ENCODE peak calls at places on chromosomes 4 and X, in nine cellular contexts. G is uterus; S is heart right ventricle; Z is testis; H is A549; M is effector memory CD4-positive, alpha-beta T cell; V is CD8-positive, alpha-beta memory T cell; N is heart left ventricle; W is CD4-positive, CD25-positive, alpha-beta regulatory T cell. Q is an unnamed sample. For H3K9me3 and H3K4me1, the result is how much of the 10 kb centered on the place peaks cover.

GRCh38 chrX:68647156-68647957 is at the start of gene STARD8:
- DNase-seq in G (peak), S (peak), Z (peak), H (peak), M (no peak), V (no peak), N (peak), W (no peak), Q (peak)

GRCh38 chr4:56681158-56681848 is at the start of gene HOPX:
- DNase-seq in G (no peak), S (peak), Z (peak), H (no peak), M (no peak), V (no peak), N (no peak), W (peak), Q (no peak)

GRCh38 chrX:38347136-38347535 is 5.3 kb upstream of the OTC start:
- DNase-seq in G (no peak), S (no peak), Z (no peak), H (peak), M (no peak), V (no peak), N (no peak), W (no peak), Q (no peak)

GRCh38 chr4:14771091-14771490 is 231.2 kb upstream of the CPEB2 start:
- DNase-seq in G (no peak), S (no peak), Z (no peak), H (no peak), M (no peak), V (no peak), N (no peak), W (no peak), Q (no peak)

GRCh38 chr4:187444061-187444460 is 551.5 kb upstream of the ZFP42 start:
- DNase-seq in G (no peak), S (no peak), Z (no peak), H (no peak), M (no peak), V (no peak), N (no peak), W (no peak), Q (no peak)

GRCh38 chr4:168496834-168497233 is at the start of gene PALLD:
- DNase-seq in G (no peak), S (peak), Z (no peak), H (no peak), M (no peak), V (no peak), N (peak), W (no peak), Q (no peak)

GRCh38 chrX:117610806-117611205 is 505.8 kb downstream of the KLHL13 start:
- DNase-seq in G (no peak), S (no peak), Z (no peak), H (no peak), M (no peak), V (no peak), N (no peak), W (no peak), Q (no peak)

GRCh38 chr4:62914758-62915157 is 1494.5 kb downstream of the TECRL start:
- DNase-seq in G (no peak), S (no peak), Z (no peak), H (no peak), M (no peak), V (no peak), N (no peak), W (no peak), Q (peak)

GRCh38 chrX:9352683-9353430 is 112.0 kb upstream of the TBL1X start:
- DNase-seq in G (no peak), S (no peak), Z (peak), H (peak), M (no peak), V (peak), N (peak), W (peak), Q (no peak)

GRCh38 chr4:128256539-128256938 is 31.1 kb downstream of the PGRMC2 start:
- DNase-seq in G (no peak), S (no peak), Z (no peak), H (no peak), M (no peak), V (no peak), N (no peak), W (no peak), Q (no peak)

GRCh38 chr4:1658146-1658545 is 26.0 kb downstream of the FAM53A start:
- DNase-seq in G (no peak), S (no peak), Z (no peak), H (no peak), M (no peak), V (no peak), N (no peak), W (no peak), Q (no peak)

GRCh38 chrX:37603938-37604409 is 32.5 kb downstream of the LANCL3 start:
- DNase-seq in G (no peak), S (peak), Z (no peak), H (no peak), M (no peak), V (no peak), N (peak), W (no peak), Q (no peak)

GRCh38 chrX:24235084-24235710 is 78.7 kb downstream of the SUPT20HL2 start:
- DNase-seq in G (no peak), S (no peak), Z (no peak), H (no peak), M (no peak), V (no peak), N (no peak), W (no peak), Q (no peak)

GRCh38 chrX:50157545-50158125 is 43.2 kb downstream of the AKAP4 start:
- DNase-seq in G (peak), S (no peak), Z (peak), H (no peak), M (no peak), V (no peak), N (no peak), W (no peak), Q (no peak)

GRCh38 chr4:75655562-75655961 is 17.6 kb downstream of the G3BP2 start:
- DNase-seq in G (no peak), S (no peak), Z (no peak), H (no peak), M (no peak), V (no peak), N (no peak), W (peak), Q (no peak)

GRCh38 chrX:115642895-115643530 is 82.0 kb downstream of the PLS3 start:
- DNase-seq in G (peak), S (no peak), Z (peak), H (peak), M (no peak), V (no peak), N (no peak), W (peak), Q (peak)

GRCh38 chrX:64739792-64740378 is 236.4 kb downstream of the ZC4H2 start:
- DNase-seq in G (no peak), S (no peak), Z (no peak), H (no peak), M (no peak), V (no peak), N (no peak), W (no peak), Q (no peak)

DNA sequence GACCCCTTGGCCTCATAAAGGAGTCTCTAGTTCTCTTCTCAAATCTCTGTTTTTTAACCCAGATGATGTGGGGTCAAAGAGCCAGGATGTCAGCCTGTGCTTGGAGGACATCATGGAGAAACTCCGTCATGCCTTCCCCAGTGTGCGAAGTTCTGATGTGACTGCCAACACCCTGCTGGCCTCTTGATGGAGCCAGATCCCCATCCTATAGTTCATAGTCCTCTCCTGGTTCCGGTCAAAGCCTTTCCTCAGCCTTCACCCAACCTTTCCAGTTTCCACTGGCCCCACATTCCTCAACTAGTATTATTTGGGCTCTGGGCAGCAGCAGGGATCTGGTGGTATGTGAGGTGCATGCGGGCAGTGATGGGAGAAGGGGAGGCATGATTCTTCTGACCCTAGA is 30.7 kb downstream of the TAF7L start:
- DNase-seq in G (no peak), S (no peak), Z (peak), H (peak), M (no peak), V (no peak), N (no peak), W (no peak), Q (no peak)
- H3K9me3 ChIP-seq in G (under half), S (under half), Z (under half), H (under half), M (under half), V (under half), N (under half), W (under half), Q (under half)

GRCh38 chr4:139082750-139083532 is 67.4 kb downstream of the NOCT start:
- DNase-seq in G (peak), S (peak), Z (peak), H (peak), M (peak), V (peak), N (peak), W (peak), Q (peak)
- H3K4me1 ChIP-seq in G (under half), S (under half), Z (under half), H (under half), M (under half), V (under half), N (under half), W (under half), Q (under half)

DNA sequence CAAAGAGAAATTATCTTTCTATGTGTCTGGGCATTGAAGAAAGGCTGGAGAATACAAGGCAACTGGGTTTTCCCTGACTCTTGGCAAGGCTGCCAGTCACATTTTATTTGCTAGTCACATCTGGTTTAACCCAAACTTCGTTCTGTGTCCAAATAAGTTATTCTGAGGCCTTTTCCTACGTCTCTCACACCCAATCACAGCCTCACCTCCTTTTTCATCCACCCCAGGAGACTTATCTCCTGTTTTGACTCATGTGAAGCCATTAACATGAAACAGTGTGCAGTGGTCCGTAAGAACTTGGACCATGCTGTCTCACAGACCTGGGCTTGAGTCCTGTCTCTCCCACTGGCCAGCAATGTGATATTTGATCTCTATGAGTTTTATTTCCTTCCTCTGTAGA is 59.3 kb downstream of the CNGA2 start:
- DNase-seq in G (no peak), S (no peak), Z (no peak), H (no peak), M (no peak), V (no peak), N (no peak), W (no peak), Q (no peak)
- H3K9me3 ChIP-seq in G (under half), S (under half), Z (under half), H (under half), M (under half), V (under half), N (under half), W (under half), Q (under half)

GRCh38 chr4:6943012-6943869 is 33.6 kb downstream of the TBC1D14 start:
- DNase-seq in G (no peak), S (no peak), Z (no peak), H (no peak), M (no peak), V (no peak), N (no peak), W (no peak), Q (no peak)

GRCh38 chr4:6944311-6945051 is 34.9 kb downstream of the TBC1D14 start:
- DNase-seq in G (no peak), S (no peak), Z (no peak), H (no peak), M (no peak), V (no peak), N (no peak), W (no peak), Q (no peak)

GRCh38 chr4:6945052-6945409 is 35.4 kb downstream of the TBC1D14 start:
- DNase-seq in G (no peak), S (no peak), Z (no peak), H (no peak), M (no peak), V (no peak), N (no peak), W (no peak), Q (no peak)

GRCh38 chr4:6942238-6942800 is 32.7 kb downstream of the TBC1D14 start:
- DNase-seq in G (peak), S (no peak), Z (no peak), H (peak), M (no peak), V (peak), N (no peak), W (peak), Q (no peak)

GRCh38 chr4:6943870-6944195 is 34.2 kb downstream of the TBC1D14 start:
- DNase-seq in G (no peak), S (no peak), Z (no peak), H (no peak), M (no peak), V (no peak), N (no peak), W (no peak), Q (no peak)
- H3K4me1 ChIP-seq in G (under half), S (half or more), Z (under half), H (half or more), M (under half), V (half or more), N (under half), W (half or more), Q (under half)

GRCh38 chrX:97844943-97845342 is 961.2 kb downstream of the RPA4 start:
- DNase-seq in G (no peak), S (no peak), Z (no peak), H (no peak), M (no peak), V (no peak), N (no peak), W (no peak), Q (no peak)
- H3K9me3 ChIP-seq in G (under half), S (under half), Z (under half), H (under half), M (under half), V (under half), N (under half), W (under half), Q (under half)

GRCh38 chr4:53859305-53859704 is 205.1 kb downstream of the CHIC2 start:
- DNase-seq in G (no peak), S (no peak), Z (no peak), H (no peak), M (no peak), V (no peak), N (no peak), W (no peak), Q (no peak)

GRCh38 chr4:53863163-53863562 is 201.2 kb downstream of the CHIC2 start:
- DNase-seq in G (peak), S (peak), Z (peak), H (no peak), M (no peak), V (no peak), N (peak), W (no peak), Q (no peak)

GRCh38 chr4:53865031-53865430 is 199.4 kb downstream of the CHIC2 start:
- DNase-seq in G (no peak), S (no peak), Z (no peak), H (no peak), M (no peak), V (no peak), N (no peak), W (no peak), Q (no peak)

GRCh38 chr4:53863731-53864130 is 200.7 kb downstream of the CHIC2 start:
- DNase-seq in G (peak), S (peak), Z (no peak), H (no peak), M (no peak), V (no peak), N (peak), W (no peak), Q (no peak)

DNA sequence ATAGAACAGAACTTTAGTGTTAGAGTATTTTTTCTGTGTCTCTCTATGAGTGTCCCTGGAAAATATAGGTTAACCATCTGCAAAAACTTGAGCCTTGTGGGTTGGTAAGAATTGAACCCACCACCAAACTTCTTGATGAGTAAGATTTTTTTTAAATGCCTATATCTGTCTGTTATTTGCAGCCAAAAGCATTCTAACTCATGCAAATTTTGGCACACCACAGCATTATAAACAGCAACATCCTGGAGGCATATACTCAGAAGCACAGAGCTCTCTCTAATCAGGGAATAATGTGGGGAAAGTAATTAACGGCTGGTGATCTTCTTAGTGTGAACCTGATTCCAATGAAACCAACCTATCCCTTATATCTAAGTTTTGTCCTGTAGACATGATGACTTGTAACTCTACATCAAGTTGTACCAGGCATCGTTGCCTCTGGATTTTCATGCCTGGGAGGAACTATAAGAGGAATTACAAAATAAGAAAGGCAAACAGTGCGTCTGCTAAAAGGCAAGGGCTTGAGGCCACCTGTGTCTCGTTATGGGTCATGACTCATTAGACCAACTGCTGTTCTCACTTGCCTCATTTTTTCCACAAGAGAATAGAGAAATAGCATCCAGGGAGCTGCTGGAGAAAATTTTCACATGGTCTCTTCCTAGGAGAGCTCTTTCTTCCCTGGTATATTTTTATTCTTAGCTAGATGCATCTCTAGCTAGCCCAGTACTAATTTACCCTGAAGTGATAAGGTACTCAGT is 202.4 kb downstream of the CHIC2 start:
- DNase-seq in G (peak), S (no peak), Z (no peak), H (peak), M (no peak), V (no peak), N (peak), W (no peak), Q (no peak)
- H3K4me1 ChIP-seq in G (under half), S (under half), Z (under half), H (under half), M (under half), V (under half), N (under half), W (under half), Q (under half)

DNA sequence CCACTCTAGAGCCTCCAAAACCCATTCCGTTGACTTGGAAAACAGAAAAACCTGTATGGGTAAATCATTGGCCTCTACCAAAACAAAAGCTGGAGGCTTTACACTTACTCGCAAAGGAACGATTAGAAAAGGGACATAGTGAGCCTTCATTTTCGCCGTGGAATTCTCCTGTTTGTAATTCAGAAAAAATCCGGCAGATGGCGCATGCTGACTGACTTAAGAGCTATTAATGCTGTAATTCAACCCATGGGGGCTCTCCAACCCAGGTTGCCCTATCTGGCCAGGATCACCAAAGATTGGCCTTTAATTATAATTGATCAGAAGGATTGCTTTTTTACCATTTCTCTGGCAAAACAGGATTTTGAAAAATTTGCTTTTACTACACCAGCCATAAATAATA is 60.8 kb downstream of the ZNF732 start:
- DNase-seq in G (peak), S (no peak), Z (peak), H (peak), M (peak), V (peak), N (peak), W (peak), Q (peak)
- H3K9me3 ChIP-seq in G (under half), S (under half), Z (under half), H (under half), M (under half), V (under half), N (under half), W (under half), Q (under half)

GRCh38 chrX:30654989-30655607 is 1.9 kb downstream of the GK start:
- DNase-seq in G (no peak), S (no peak), Z (no peak), H (no peak), M (no peak), V (no peak), N (no peak), W (no peak), Q (no peak)
- H3K4me1 ChIP-seq in G (under half), S (under half), Z (under half), H (under half), M (under half), V (under half), N (under half), W (under half), Q (under half)

GRCh38 chrX:144916785-144917184 is 330.5 kb upstream of the SPANXN1 start:
- DNase-seq in G (no peak), S (no peak), Z (no peak), H (no peak), M (no peak), V (no peak), N (no peak), W (no peak), Q (no peak)
- H3K9me3 ChIP-seq in G (under half), S (under half), Z (under half), H (under half), M (under half), V (under half), N (under half), W (under half), Q (under half)

Q was measured in HAP-1.